ENCODE peak calls at places on chromosomes 1 and 21, in nine cellular contexts. Z is activated gamma-delta T cell treated with Interleukin-2 at 50 U/mL for 16 hours; M is NCI-H1105 treated with DMSO at 0.1 percent for 48 hours; P is HS-27A; K is activated CD4-positive, alpha-beta T cell treated with anti-CD3 and anti-CD28 coated beads, Interleukin-2, amount 50 U/mL, for 1 hour; Y is T-helper 9 cell; Q is HTR-8/SVneo; T is NCI-H1436 treated with DMSO at 0.1 percent for 48 hours; U is fibroblast of mammary gland. A is an unnamed sample.

GRCh38 chr1:119988316-119989067 is 81.0 kb downstream of the NOTCH2 start:
- DNase-seq in Q (no peak), P (peak), M (no peak), T (no peak), K (no peak), U (no peak), Z (no peak), Y (no peak), A (no peak)

GRCh38 chr21:37700641-37701202 is 215.5 kb downstream of the KCNJ6 start:
- DNase-seq in K (no peak), P (peak), T (peak), Q (peak), Z (no peak), U (peak), Y (no peak), M (peak), A (peak)

GRCh38 chr1:171817511-171818265 is 23.6 kb upstream of the DNM3 start:
- DNase-seq in P (peak), Z (peak), M (no peak), U (peak), Q (peak), K (no peak), T (no peak), Y (no peak), A (no peak)

GRCh38 chr1:206575165-206575893 is 36.9 kb downstream of the EIF2D start:
- DNase-seq in Q (peak), T (no peak), M (peak), Y (no peak), K (no peak), Z (peak), U (peak), P (no peak), A (peak)

GRCh38 chr1:153390938-153391710 is at the start of gene S100A8:
- DNase-seq in P (no peak), Y (no peak), Q (no peak), Z (no peak), K (no peak), U (no peak), M (peak), T (no peak), A (peak)

GRCh38 chr1:119829636-119830035 is 18.4 kb upstream of the REG4 start:
- DNase-seq in Z (no peak), K (no peak), T (peak), M (peak), Q (no peak), P (no peak), Y (no peak), U (no peak), A (no peak)

GRCh38 chr1:23446644-23447310 is 22.2 kb upstream of the TCEA3 start:
- DNase-seq in K (no peak), Y (no peak), Z (no peak), U (no peak), T (no peak), M (peak), Q (no peak), P (no peak), A (no peak)

GRCh38 chr1:230465701-230466100 is 39.6 kb upstream of the PGBD5 start:
- DNase-seq in Z (no peak), T (no peak), K (no peak), M (no peak), P (no peak), Q (no peak), U (no peak), Y (no peak), A (no peak)

GRCh38 chr1:8965121-8965820 is 19.6 kb downstream of the CA6 start:
- DNase-seq in U (no peak), M (no peak), Z (no peak), Y (no peak), Q (no peak), T (no peak), K (no peak), P (no peak), A (no peak)

GRCh38 chr1:43292679-43293078 is 7.3 kb upstream of the C1orf210 start:
- DNase-seq in M (no peak), T (no peak), Z (no peak), K (no peak), Y (no peak), P (no peak), Q (no peak), U (no peak), A (no peak)

GRCh38 chr1:165452336-165453130 is 7.6 kb upstream of the RXRG start:
- DNase-seq in K (no peak), M (no peak), U (peak), Q (no peak), Z (no peak), T (no peak), Y (no peak), P (no peak), A (peak)

GRCh38 chr1:15279576-15280230 is 32.7 kb downstream of the FHAD1 start:
- DNase-seq in T (no peak), P (no peak), Y (no peak), Z (no peak), M (no peak), K (no peak), Q (no peak), U (no peak), A (no peak)

GRCh38 chr1:47753808-47754207 is 243.4 kb downstream of the TRABD2B start:
- DNase-seq in Y (no peak), Z (no peak), P (no peak), T (no peak), U (no peak), Q (no peak), K (no peak), M (no peak), A (no peak)

GRCh38 chr1:64495878-64496277 is 25.9 kb downstream of the CACHD1 start:
- DNase-seq in Y (no peak), Q (no peak), P (no peak), M (peak), Z (no peak), K (no peak), U (no peak), T (no peak), A (no peak)

GRCh38 chr1:179794669-179795068 is 51.6 kb downstream of the FAM163A start:
- DNase-seq in U (no peak), T (no peak), M (no peak), K (no peak), Y (no peak), Q (no peak), Z (no peak), P (no peak), A (no peak)

GRCh38 chr1:45266151-45266801 is 59.9 kb upstream of the ZSWIM5 start:
- DNase-seq in P (peak), M (no peak), Z (no peak), Y (no peak), K (no peak), U (peak), T (no peak), Q (no peak), A (no peak)

GRCh38 chr21:41713495-41714281 is 53.2 kb downstream of the RIPK4 start:
- DNase-seq in Q (no peak), T (no peak), Y (no peak), K (no peak), Z (no peak), M (no peak), P (no peak), U (no peak), A (no peak)

GRCh38 chr1:92201973-92202372 is 15.7 kb upstream of the C1orf146 start:
- DNase-seq in U (no peak), Q (no peak), Z (no peak), K (no peak), P (no peak), T (no peak), Y (no peak), M (no peak), A (peak)

GRCh38 chr1:208174200-208174599 is 70.0 kb downstream of the PLXNA2 start:
- DNase-seq in P (no peak), M (no peak), T (no peak), Y (no peak), Q (no peak), U (no peak), Z (no peak), K (no peak), A (no peak)

GRCh38 chr1:152783095-152783494 is 3.0 kb upstream of the LCE1E start:
- DNase-seq in M (no peak), P (peak), Z (no peak), K (no peak), Y (no peak), Q (no peak), U (peak), T (no peak), A (no peak)

GRCh38 chr1:156844102-156844501 is 14.8 kb downstream of the INSRR start:
- DNase-seq in Y (no peak), T (no peak), P (no peak), K (no peak), Z (no peak), U (no peak), M (no peak), Q (no peak), A (no peak)

GRCh38 chr21:41758550-41758949 is 8.3 kb downstream of the RIPK4 start:
- DNase-seq in K (no peak), Z (no peak), P (no peak), T (no peak), U (no peak), Y (no peak), Q (no peak), M (no peak), A (no peak)

GRCh38 chr1:234986750-234987414 is 141.8 kb downstream of the TOMM20 start:
- DNase-seq in Y (no peak), Z (no peak), P (no peak), M (no peak), T (no peak), K (no peak), Q (no peak), U (peak), A (no peak)

GRCh38 chr1:94646151-94646643 is 104.6 kb upstream of the F3 start:
- DNase-seq in Y (no peak), Q (peak), Z (no peak), M (no peak), K (no peak), T (no peak), P (peak), U (peak), A (peak)

GRCh38 chr1:33860671-33861070 is 3.2 kb upstream of the HMGB4 start:
- DNase-seq in K (no peak), P (no peak), Z (no peak), Y (no peak), T (no peak), Q (no peak), U (no peak), M (no peak), A (no peak)